ENCODE peak calls at places on chromosomes 13 and 19, in six cellular contexts. W is activated CD8-positive, alpha-beta memory T cell treated with anti-CD3 and anti-CD28 coated beads for 1 hour; O is endodermal cell; A is thoracic aorta; Z is breast epithelium; N is NCI-H345. H is an unnamed sample.

GRCh38 chr13:95155093-95155492 is 146.2 kb downstream of the ABCC4 start:
- DNase-seq in Z (no peak), A (no peak), W (no peak), O (no peak), N (no peak), H (no peak)

GRCh38 chr19:39167461-39168257 is 29.1 kb upstream of the NCCRP1 start:
- DNase-seq in N (peak; percentile 81), O (peak; percentile 70), W (no peak), Z (peak; percentile 71), A (no peak), H (no peak)

GRCh38 chr13:33152389-33152788 is 133.2 kb downstream of the STARD13 start:
- DNase-seq in Z (no peak), W (no peak), N (no peak), A (no peak), O (no peak), H (no peak)

GRCh38 chr19:52535831-52536800 is 8.6 kb downstream of the ZNF808 start:
- DNase-seq in Z (peak; percentile 78), N (no peak), A (peak; percentile 76), O (peak; percentile 98), W (peak; percentile 87), H (no peak)

GRCh38 chr13:99327133-99327532 is 19.9 kb upstream of the GPR183 start:
- DNase-seq in W (no peak), Z (no peak), A (no peak), N (no peak), O (no peak), H (no peak)

GRCh38 chr13:72852207-72852606 is 70.3 kb downstream of the PIBF1 start:
- DNase-seq in W (no peak), A (no peak), Z (no peak), O (no peak), N (no peak), H (no peak)

GRCh38 chr13:97338571-97338970 is 95.4 kb upstream of the RAP2A start:
- DNase-seq in W (no peak), Z (no peak), A (no peak), N (no peak), O (no peak), H (no peak)

GRCh38 chr19:37778613-37779138 is 710 bp downstream of the ZNF573 start:
- DNase-seq in O (peak; percentile 54), Z (no peak), N (peak; percentile 25), A (no peak), W (no peak), H (peak; percentile 1)

GRCh38 chr19:49896863-49897621 is at the start of gene IL4I1:
- DNase-seq in O (no peak), A (no peak), N (no peak), W (peak; percentile 41), Z (no peak), H (no peak)

GRCh38 chr19:47022541-47023447 is 3.2 kb downstream of the NPAS1 start:
- DNase-seq in N (no peak), W (no peak), Z (no peak), O (peak; percentile 71), A (no peak), H (no peak)

GRCh38 chr13:47008318-47008717 is 111.5 kb upstream of the HTR2A start:
- DNase-seq in A (no peak), O (no peak), W (no peak), Z (no peak), N (no peak), H (no peak)

GRCh38 chr13:44653261-44653660 is 77.1 kb upstream of the TSC22D1 start:
- DNase-seq in Z (no peak), O (no peak), W (no peak), A (no peak), N (no peak), H (no peak)

GRCh38 chr13:50197705-50198104 is 182.5 kb downstream of the KCNRG start:
- DNase-seq in W (no peak), N (no peak), O (no peak), A (no peak), Z (no peak), H (no peak)

GRCh38 chr19:18167975-18168645 is 5.5 kb upstream of the IFI30 start:
- DNase-seq in N (peak; percentile 5), O (peak; percentile 84), A (no peak), Z (no peak), W (no peak), H (no peak)

GRCh38 chr19:55777528-55777927 is 8.6 kb downstream of the RFPL4AL1 start:
- DNase-seq in A (no peak), N (no peak), O (peak; percentile 43), Z (no peak), W (no peak), H (no peak)

GRCh38 chr13:35514801-35515502 is 38.5 kb upstream of the MAB21L1 start:
- DNase-seq in O (no peak), N (no peak), Z (no peak), W (no peak), A (no peak), H (no peak)

GRCh38 chr19:39563408-39563807 is 23.4 kb upstream of the EID2 start:
- DNase-seq in O (no peak), W (no peak), Z (no peak), N (no peak), A (no peak), H (no peak)

GRCh38 chr13:20943519-20944012 is 41.0 kb upstream of the XPO4 start:
- DNase-seq in O (peak; percentile 93), W (peak; percentile 45), N (peak; percentile 48), A (peak; percentile 62), Z (peak; percentile 77), H (peak; percentile 76)

H was measured in LNCaP clone FGC.